ENCODE peak calls at places on chromosomes 13 and 19, in five cellular contexts. N is mesenchymal stem cell, P is neuronal stem cell, X is H1, O is H9. B is an unnamed sample. For H3K4me1, the result is how much of the 10 kb centered on the place peaks cover.

GRCh38 chr19:3186891-3187661 is 1.3 kb downstream of the NCLN start:
- DNase-seq in N (peak), P (no peak), X (no peak), O (no peak), B (no peak)

GRCh38 chr19:35797663-35798062 is 15.0 kb downstream of the PRODH2 start:
- DNase-seq in N (no peak), P (no peak), X (no peak), O (peak), B (no peak)

GRCh38 chr13:74129500-74130144 is 4.6 kb downstream of the KLF12 start:
- DNase-seq in N (no peak), P (no peak), X (no peak), O (no peak), B (no peak)

GRCh38 chr19:21698215-21698614 is 69.2 kb downstream of the ZNF100 start:
- DNase-seq in N (peak), P (peak), X (no peak), O (no peak), B (peak)

GRCh38 chr19:5166262-5166661 is 174.3 kb downstream of the PTPRS start:
- DNase-seq in N (peak), P (no peak), X (no peak), O (no peak), B (peak)

GRCh38 chr19:29625316-29625715 is 19.2 kb downstream of the POP4 start:
- DNase-seq in N (no peak), P (peak), X (no peak), O (no peak), B (no peak)

GRCh38 chr19:32318884-32319520 is 26.4 kb upstream of the ZNF507 start:
- DNase-seq in N (peak), P (peak), X (no peak), O (peak), B (no peak)

GRCh38 chr13:49679244-49679643 is 12.0 kb downstream of the EBPL start:
- DNase-seq in N (no peak), P (no peak), X (no peak), O (no peak), B (peak)

GRCh38 chr13:113035209-113035800 is 66.3 kb downstream of the MCF2L start:
- DNase-seq in N (no peak), P (no peak), X (no peak), O (no peak), B (no peak)

GRCh38 chr13:48492123-48493075 is 40.5 kb downstream of the RCBTB2 start:
- DNase-seq in N (peak), P (no peak), X (no peak), O (no peak), B (peak)

GRCh38 chr19:1469200-1469935 is 9.6 kb downstream of the C19orf25 start:
- DNase-seq in N (no peak), P (no peak), X (no peak), O (no peak), B (no peak)

GRCh38 chr13:37058801-37059135 is 720 bp downstream of the SUPT20H start:
- DNase-seq in N (no peak), P (no peak), X (no peak), O (peak), B (no peak)

GRCh38 chr13:43405457-43405856 is 381.3 kb downstream of the ENOX1 start:
- DNase-seq in N (peak), P (no peak), X (no peak), O (no peak), B (peak)

GRCh38 chr19:35935911-35936737 is at the start of gene LRFN3:
- DNase-seq in N (peak), P (peak), X (no peak), O (peak), B (peak)

GRCh38 chr19:58572818-58573657 is at the start of gene MZF1:
- DNase-seq in N (peak), P (peak), X (peak), O (peak), B (peak)

GRCh38 chr13:63944896-63945295 is 2529.2 kb upstream of the PCDH20 start:
- DNase-seq in N (no peak), P (no peak), X (no peak), O (no peak), B (no peak)

GRCh38 chr19:3057275-3057714 is 5.0 kb downstream of the TLE5 start:
- DNase-seq in N (no peak), P (no peak), X (no peak), O (peak), B (no peak)

GRCh38 chr13:92573467-92574057 is 653.0 kb upstream of the GPC6 start:
- DNase-seq in N (peak), P (peak), X (no peak), O (peak), B (peak)

GRCh38 chr13:46552302-46552680 is 679 bp upstream of the LRCH1 start:
- DNase-seq in N (no peak), P (no peak), X (no peak), O (no peak), B (no peak)

GRCh38 chr13:46551410-46552301 is 1.3 kb upstream of the LRCH1 start:
- DNase-seq in N (peak), P (peak), X (no peak), O (peak), B (peak)

GRCh38 chr13:46553521-46553885 is 533 bp downstream of the LRCH1 start:
- DNase-seq in N (no peak), P (no peak), X (no peak), O (no peak), B (no peak)

GRCh38 chr13:46553886-46554855 is 1.2 kb downstream of the LRCH1 start:
- DNase-seq in N (peak), P (no peak), X (no peak), O (peak), B (peak)

DNA sequence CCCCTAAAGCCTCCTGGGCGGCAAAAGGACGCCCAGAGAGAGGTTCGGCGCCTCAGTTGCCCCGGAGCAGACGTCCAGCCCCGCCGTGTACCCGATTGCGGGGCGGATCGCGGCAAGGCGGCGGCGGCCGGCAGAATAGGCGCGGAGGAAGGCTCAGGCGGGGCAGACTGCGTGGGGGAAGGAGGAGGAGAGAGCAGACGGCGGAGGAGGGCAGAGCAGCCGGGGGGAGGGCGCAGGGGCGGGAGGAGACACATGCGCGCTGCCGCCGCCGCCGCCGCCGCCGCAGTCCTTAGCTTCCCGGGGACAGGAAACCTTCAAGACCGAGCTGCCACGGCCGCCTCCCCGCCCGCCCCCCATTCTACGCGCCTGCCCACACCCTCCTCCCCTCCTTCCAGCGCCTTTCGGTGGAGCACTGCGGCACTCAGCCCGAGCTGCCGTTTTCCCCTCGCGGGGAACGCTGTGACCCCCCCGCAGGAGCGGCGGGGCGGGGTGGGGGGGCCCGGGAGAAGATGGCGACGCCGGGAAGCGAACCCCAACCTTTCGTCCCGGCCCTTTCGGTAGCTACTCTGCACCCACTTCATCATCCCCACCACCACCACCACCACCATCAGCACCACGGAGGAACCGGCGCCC is at the start of gene LRCH1:
- DNase-seq in N (peak), P (peak), X (no peak), O (peak), B (peak)
- H2BK5ac ChIP-seq in N (peak), P (peak), X (peak), O (no peak), B (peak)

DNA sequence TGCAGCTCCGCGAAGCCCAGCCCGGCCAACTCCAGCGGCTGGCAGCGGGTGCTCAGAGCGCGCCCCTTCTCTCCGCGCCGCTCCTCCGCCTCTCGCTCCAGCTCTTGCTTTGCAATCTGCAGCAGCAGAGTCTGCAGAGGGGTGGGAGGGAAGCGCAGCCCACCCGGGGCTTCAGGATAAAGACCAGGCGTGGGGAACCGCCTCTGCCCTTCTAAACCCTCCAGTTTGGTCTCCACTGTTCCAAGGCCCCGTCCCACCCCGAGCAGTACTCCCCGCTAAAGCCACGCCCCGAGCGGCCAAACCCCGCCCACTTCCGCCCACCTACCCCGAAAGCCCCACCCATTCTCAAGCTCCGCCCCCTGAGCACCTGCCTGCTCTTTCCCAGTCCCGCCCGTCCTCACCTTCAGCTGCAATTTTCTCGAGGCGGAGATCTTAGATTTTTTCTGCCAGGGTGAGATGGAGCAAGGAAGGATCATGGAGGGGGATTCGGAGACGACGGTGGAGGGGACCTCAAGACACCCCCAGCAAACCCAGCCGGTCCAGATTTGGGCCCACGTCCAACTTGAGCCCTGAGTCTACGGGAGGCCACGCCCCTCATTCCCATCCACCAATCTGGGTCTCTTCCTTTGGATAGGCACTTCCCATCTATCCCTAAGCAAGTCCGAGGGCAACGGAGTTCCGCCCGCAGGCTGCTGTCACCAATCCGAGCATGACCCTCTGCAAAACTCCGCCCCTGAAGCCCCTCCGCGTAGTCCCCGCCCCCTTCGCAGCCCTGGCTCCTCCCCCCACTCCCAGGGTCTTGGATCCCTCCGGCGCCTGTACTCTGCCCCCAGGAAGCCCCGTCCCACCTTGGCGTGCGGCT is 1.1 kb downstream of the TNNI3 start:
- DNase-seq in N (peak), P (peak), X (no peak), O (peak), B (peak)
- H3K4me1 ChIP-seq in N (under half), P (under half), X (under half), O (under half), B (under half)

DNA sequence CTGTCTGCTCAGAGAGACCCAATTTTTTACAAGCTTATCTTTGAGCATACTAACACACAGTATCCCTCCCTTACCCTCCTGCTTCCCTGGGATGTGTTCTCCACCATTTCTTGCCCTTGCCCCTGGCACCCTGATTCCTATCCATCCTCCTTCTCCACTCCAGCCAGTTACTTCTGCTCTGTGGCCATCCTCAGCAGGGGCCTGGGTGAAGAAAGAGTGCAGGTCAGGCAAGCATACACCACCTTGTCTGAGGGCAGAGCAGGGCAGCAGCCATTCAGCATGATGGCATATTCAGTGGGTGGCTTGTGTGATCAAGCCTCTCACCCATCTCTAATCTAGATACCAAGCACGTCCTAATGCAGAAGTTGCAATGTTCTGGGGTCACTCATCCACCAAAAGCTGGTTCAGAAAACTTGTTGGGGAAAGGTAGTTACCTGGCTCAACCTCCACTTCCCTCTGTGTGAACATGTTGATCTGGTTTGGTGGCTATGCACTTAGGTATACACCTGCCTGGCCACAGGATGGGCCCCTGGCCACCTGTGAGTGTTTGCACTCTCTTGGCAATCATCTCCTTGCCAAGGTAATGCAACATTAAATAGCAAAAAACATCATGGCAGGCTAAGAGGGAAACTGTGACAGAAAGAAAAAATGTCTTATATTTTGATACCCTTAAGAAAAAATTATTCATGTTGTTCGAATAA is 900.3 kb upstream of the MIR17HG start:
- DNase-seq in N (no peak), P (no peak), X (no peak), O (no peak), B (no peak)
- H2BK5ac ChIP-seq in N (peak), P (no peak), X (no peak), O (no peak), B (peak)

GRCh38 chr13:23628765-23629565 is 58.8 kb downstream of the TNFRSF19 start:
- DNase-seq in N (no peak), P (no peak), X (no peak), O (no peak), B (no peak)
- H3K4me1 ChIP-seq in N (under half), P (under half), X (under half), O (under half), B (under half)